ENCODE peak calls at places on chromosome 9, in four cellular contexts. M is GM12878, T is K562, U is HepG2. Z is an unnamed sample.

GRCh38 chr9:136011376-136011702 is 50.2 kb upstream of the UBAC1 start:
- DNase-seq in M (no peak), T (no peak), U (no peak), Z (no peak)

GRCh38 chr9:87324613-87325194 is 173.0 kb upstream of the DAPK1 start:
- DNase-seq in M (peak), U (peak), T (peak), Z (peak)

GRCh38 chr9:108551030-108551964 is 304.5 kb downstream of the ACTL7B start:
- DNase-seq in T (no peak), M (no peak), U (no peak), Z (peak)

GRCh38 chr9:7094052-7094451 is 336.3 kb downstream of the KDM4C start:
- DNase-seq in M (no peak), T (no peak), U (peak), Z (peak)

GRCh38 chr9:37956423-37956820 is 52.5 kb upstream of the SLC25A51 start:
- DNase-seq in M (no peak), T (no peak), U (no peak), Z (no peak)

GRCh38 chr9:110583237-110583636 is 3.7 kb upstream of the SVEP1 start:
- DNase-seq in M (no peak), T (no peak), U (no peak), Z (no peak)

GRCh38 chr9:115099891-115100290 is 18.1 kb downstream of the TNC start:
- DNase-seq in M (no peak), U (no peak), T (no peak), Z (no peak)

GRCh38 chr9:107008447-107008846 is 145.5 kb downstream of the ZNF462 start:
- DNase-seq in M (no peak), U (no peak), T (no peak), Z (no peak)

GRCh38 chr9:137088121-137088520 is 1.3 kb downstream of the MAN1B1 start:
- DNase-seq in T (no peak), M (no peak), U (no peak), Z (no peak)

GRCh38 chr9:35186524-35186923 is 24.7 kb downstream of the UNC13B start:
- DNase-seq in U (no peak), T (no peak), M (no peak), Z (no peak)

GRCh38 chr9:113675475-113675941 is 200.6 kb upstream of the ZNF618 start:
- DNase-seq in M (no peak), T (peak), U (no peak), Z (no peak)

GRCh38 chr9:5492965-5493364 is 17.4 kb upstream of the PDCD1LG2 start:
- DNase-seq in T (no peak), U (peak), M (no peak), Z (no peak)

GRCh38 chr9:70010015-70010414 is 33.6 kb upstream of the MAMDC2 start:
- DNase-seq in T (no peak), M (no peak), U (no peak), Z (no peak)

GRCh38 chr9:20552874-20553624 is 69.2 kb downstream of the MLLT3 start:
- DNase-seq in M (peak), T (no peak), U (peak), Z (no peak)

GRCh38 chr9:91954841-91955471 is 4.9 kb upstream of the ROR2 start:
- DNase-seq in T (peak), U (peak), M (no peak), Z (peak)

GRCh38 chr9:120534266-120534665 is 45.7 kb downstream of the CDK5RAP2 start:
- DNase-seq in U (no peak), T (no peak), M (no peak), Z (no peak)

GRCh38 chr9:113523421-113524141 is 60.1 kb downstream of the RGS3 start:
- DNase-seq in T (no peak), M (peak), U (no peak), Z (no peak)

GRCh38 chr9:134378901-134379338 is 52.7 kb downstream of the RXRA start:
- DNase-seq in T (peak), U (no peak), M (no peak), Z (peak)

GRCh38 chr9:69573666-69574456 is 98.3 kb downstream of the APBA1 start:
- DNase-seq in T (no peak), M (no peak), U (no peak), Z (no peak)

GRCh38 chr9:117704024-117704575 is at the start of gene TLR4:
- DNase-seq in T (no peak), U (no peak), M (peak), Z (no peak)

GRCh38 chr9:109574061-109574882 is 76.2 kb upstream of the PTPN3 start:
- DNase-seq in M (peak), T (peak), U (peak), Z (peak)

GRCh38 chr9:134942011-134942410 is 24.3 kb upstream of the FCN1 start:
- DNase-seq in M (no peak), U (no peak), T (no peak), Z (no peak)

GRCh38 chr9:133477992-133478850 is 678 bp downstream of the SLC2A6 start:
- DNase-seq in M (no peak), T (no peak), U (peak), Z (no peak)

GRCh38 chr9:125971050-125971449 is 223.9 kb downstream of the PBX3 start:
- DNase-seq in U (no peak), T (no peak), M (no peak), Z (no peak)

GRCh38 chr9:133102190-133103021 is 18.6 kb downstream of the RALGDS start:
- DNase-seq in M (no peak), T (no peak), U (no peak), Z (no peak)

GRCh38 chr9:12923472-12924009 is 148.7 kb downstream of the LURAP1L start:
- DNase-seq in M (no peak), U (no peak), T (no peak), Z (no peak)

GRCh38 chr9:84781431-84781830 is 111.9 kb downstream of the NTRK2 start:
- DNase-seq in U (peak), M (no peak), T (peak), Z (no peak)

GRCh38 chr9:124231095-124231743 is 26.5 kb upstream of the NEK6 start:
- DNase-seq in U (no peak), M (no peak), T (peak), Z (no peak)

GRCh38 chr9:129554649-129555048 is 66.3 kb downstream of the C9orf50 start:
- DNase-seq in M (no peak), T (peak), U (no peak), Z (no peak)

GRCh38 chr9:22683393-22684075 is 236.9 kb downstream of the DMRTA1 start:
- DNase-seq in M (no peak), U (no peak), T (no peak), Z (no peak)

GRCh38 chr9:93587651-93588347 is 11.4 kb downstream of the PHF2 start:
- DNase-seq in T (peak), U (no peak), M (no peak), Z (no peak)

GRCh38 chr9:113901196-113901818 is 25.2 kb downstream of the ZNF618 start:
- DNase-seq in U (no peak), T (no peak), M (no peak), Z (no peak)

GRCh38 chr9:134375430-134376385 is 49.5 kb downstream of the RXRA start:
- DNase-seq in T (no peak), U (no peak), M (no peak), Z (peak)

GRCh38 chr9:110650991-110651411 is 17.6 kb upstream of the MUSK start:
- DNase-seq in M (no peak), T (no peak), U (no peak), Z (no peak)

GRCh38 chr9:95102001-95102433 is 215.5 kb downstream of the FANCC start:
- DNase-seq in U (no peak), M (no peak), T (no peak), Z (no peak)

GRCh38 chr9:113798062-113799030 is 77.8 kb upstream of the ZNF618 start:
- DNase-seq in U (no peak), M (no peak), T (no peak), Z (no peak)

GRCh38 chr9:35929188-35929718 is 20.0 kb downstream of the SPAAR start:
- DNase-seq in U (no peak), M (no peak), T (no peak), Z (no peak)

GRCh38 chr9:112063151-112063550 is 111.9 kb downstream of the SUSD1 start:
- DNase-seq in T (no peak), U (no peak), M (no peak), Z (no peak)

GRCh38 chr9:89748831-89749499 is 144.2 kb downstream of the GADD45G start:
- DNase-seq in T (no peak), U (no peak), M (no peak), Z (no peak)
- TF ChIP-seq FOXK2 in T (no peak), U (no peak), M (no peak), Z (no peak)

GRCh38 chr9:16710888-16711287 is 159.6 kb downstream of the BNC2 start:
- DNase-seq in U (no peak), M (no peak), T (no peak), Z (no peak)
- TF ChIP-seq FOXM1 in U (no peak), M (no peak), T (no peak), Z (no peak)

DNA sequence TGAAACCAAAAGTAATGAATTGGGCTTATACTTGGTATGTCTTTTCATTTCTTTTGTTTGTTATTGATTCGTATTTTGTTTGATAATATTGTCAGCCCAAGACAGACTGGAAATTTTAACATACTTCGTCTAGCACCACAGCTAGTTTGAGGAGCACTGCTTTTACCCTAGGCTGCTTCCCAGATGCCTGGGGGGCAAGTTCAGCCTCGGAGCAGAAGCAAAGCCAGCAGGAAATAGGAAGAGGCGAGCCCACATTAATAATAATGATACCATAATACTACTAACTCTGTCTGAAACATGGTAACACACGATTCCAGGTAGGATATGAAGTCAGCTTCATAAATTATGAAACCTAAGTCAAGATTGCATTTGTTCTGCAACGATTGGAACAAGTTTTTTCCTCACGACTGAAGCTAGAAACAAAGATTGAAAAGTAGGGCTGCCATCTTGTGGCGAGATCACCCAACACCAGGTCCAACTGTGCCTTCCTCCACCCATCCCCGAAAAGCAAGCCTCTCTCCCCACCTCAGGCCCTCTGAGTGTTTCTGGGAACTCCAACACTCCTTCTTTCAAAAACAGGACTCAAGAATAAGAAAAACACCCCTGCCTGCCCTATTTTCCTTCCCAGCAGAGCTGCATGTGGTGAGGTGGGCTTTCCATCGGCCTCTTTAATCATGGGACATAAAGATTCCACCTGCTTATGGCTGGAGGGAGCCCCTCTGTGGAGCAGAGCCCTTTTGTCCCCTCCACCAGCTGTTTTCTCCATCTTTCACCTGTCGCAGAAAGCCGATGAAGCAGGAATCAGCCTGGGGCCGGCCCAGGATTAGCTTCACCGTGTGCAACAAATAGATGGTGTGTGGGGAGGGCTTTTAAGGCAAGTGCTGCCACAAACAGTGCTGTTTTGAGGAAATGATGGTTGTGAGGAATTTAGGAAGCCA is 236.3 kb downstream of the CAAP1 start:
- DNase-seq in M (no peak), T (peak), U (peak), Z (peak)
- TF ChIP-seq BHLHE40 in M (no peak), T (no peak), U (no peak), Z (no peak)

GRCh38 chr9:4073371-4073770 is 226.5 kb downstream of the GLIS3 start:
- DNase-seq in U (peak), M (no peak), T (peak), Z (peak)
- TF ChIP-seq FOXK2 in U (no peak), M (no peak), T (no peak), Z (no peak)

GRCh38 chr9:78221425-78221824 is 14.4 kb upstream of the CEP78 start:
- DNase-seq in M (no peak), U (no peak), T (no peak), Z (no peak)
- TF ChIP-seq FOXM1 in M (no peak), U (no peak), T (no peak), Z (no peak)

DNA sequence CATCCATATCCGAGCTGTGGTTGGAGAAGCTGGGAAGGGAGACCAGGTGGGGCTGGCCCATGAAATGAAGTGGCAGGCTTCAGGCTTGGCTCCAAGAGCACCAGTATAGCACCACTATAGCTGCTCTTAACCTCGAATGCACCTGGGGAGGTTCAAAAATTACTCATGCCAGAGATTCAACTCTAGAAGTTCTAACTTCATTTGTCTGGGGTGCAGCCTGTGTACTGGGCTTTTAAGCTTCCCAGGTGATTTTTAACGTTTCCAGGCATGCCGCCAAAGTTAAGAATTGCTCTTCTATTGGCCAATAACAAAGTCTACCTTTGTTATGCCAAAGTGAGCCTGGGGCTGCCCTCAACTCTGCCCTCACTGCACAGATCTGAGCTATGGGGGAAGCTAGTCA is 458 bp downstream of the PRSS3 start:
- DNase-seq in M (no peak), T (no peak), U (no peak), Z (no peak)
- TF ChIP-seq BHLHE40 in M (no peak), T (no peak), U (no peak), Z (no peak)

GRCh38 chr9:131965101-131965500 is 114.6 kb downstream of the MED27 start:
- DNase-seq in T (no peak), U (no peak), M (no peak), Z (no peak)
- TF ChIP-seq FOXK2 in T (no peak), U (no peak), M (no peak), Z (no peak)